ENCODE peak calls at places on chromosomes 2 and 18, in seven cellular contexts. Y, S, X, V, P, B and G are unnamed samples.

GRCh38 chr2:233974530-233975071 is 57.4 kb downstream of the TRPM8 start:
- DNase-seq in B (peak; percentile 19), X (no peak), Y (no peak), P (no peak), S (no peak), V (no peak), G (no peak)

GRCh38 chr2:70986499-70987189 is 8.0 kb downstream of the TEX261 start:
- DNase-seq in X (peak; percentile 44), S (no peak), P (no peak), B (no peak), V (no peak), Y (no peak), G (peak; percentile 66)

GRCh38 chr18:63273170-63273925 is 46.2 kb downstream of the BCL2 start:
- DNase-seq in V (no peak), B (no peak), X (no peak), Y (no peak), S (no peak), P (no peak), G (no peak)

GRCh38 chr2:101223814-101224231 is 28.9 kb upstream of the CNOT11 start:
- DNase-seq in Y (no peak), X (no peak), P (no peak), B (no peak), S (peak; percentile 51), V (peak; percentile 97), G (no peak)

GRCh38 chr2:11764359-11764758 is 17.9 kb downstream of the LPIN1 start:
- DNase-seq in V (no peak), B (no peak), P (peak; percentile 75), X (peak; percentile 68), S (peak; percentile 68), Y (no peak), G (no peak)

GRCh38 chr2:210528716-210529115 is 27.7 kb upstream of the CPS1 start:
- DNase-seq in X (no peak), S (no peak), V (no peak), B (no peak), Y (no peak), P (no peak), G (no peak)

GRCh38 chr2:225566798-225567197 is 167.3 kb downstream of the NYAP2 start:
- DNase-seq in Y (no peak), X (no peak), P (no peak), V (no peak), B (no peak), S (no peak), G (peak; percentile 34)

GRCh38 chr2:230011617-230012016 is 57.1 kb downstream of the SLC16A14 start:
- DNase-seq in S (no peak), X (no peak), B (no peak), Y (no peak), V (no peak), P (no peak), G (no peak)

GRCh38 chr2:29650634-29651097 is 270.7 kb downstream of the ALK start:
- DNase-seq in X (no peak), B (no peak), Y (no peak), P (no peak), S (no peak), V (no peak), G (no peak)

GRCh38 chr2:112159454-112159921 is 21.3 kb downstream of the FBLN7 start:
- DNase-seq in X (peak; percentile 34), S (no peak), V (no peak), Y (no peak), P (no peak), B (no peak), G (no peak)

GRCh38 chr2:28681216-28681981 is 70.2 kb upstream of the PPP1CB start:
- DNase-seq in S (no peak), X (no peak), Y (no peak), P (no peak), V (peak; percentile 62), B (no peak), G (no peak)

GRCh38 chr2:218398437-218399390 is 954 bp upstream of the CTDSP1 start:
- DNase-seq in B (no peak), S (peak; percentile 87), X (peak; percentile 94), V (no peak), Y (peak; percentile 53), P (peak; percentile 88), G (no peak)

GRCh38 chr2:174711206-174711605 is 53.1 kb downstream of the CHRNA1 start:
- DNase-seq in S (no peak), Y (no peak), B (no peak), X (no peak), P (no peak), V (no peak), G (no peak)

GRCh38 chr2:102622646-102623045 is 3.3 kb downstream of the SLC9A2 start:
- DNase-seq in B (no peak), Y (no peak), S (no peak), X (no peak), V (no peak), P (no peak), G (no peak)

DNA sequence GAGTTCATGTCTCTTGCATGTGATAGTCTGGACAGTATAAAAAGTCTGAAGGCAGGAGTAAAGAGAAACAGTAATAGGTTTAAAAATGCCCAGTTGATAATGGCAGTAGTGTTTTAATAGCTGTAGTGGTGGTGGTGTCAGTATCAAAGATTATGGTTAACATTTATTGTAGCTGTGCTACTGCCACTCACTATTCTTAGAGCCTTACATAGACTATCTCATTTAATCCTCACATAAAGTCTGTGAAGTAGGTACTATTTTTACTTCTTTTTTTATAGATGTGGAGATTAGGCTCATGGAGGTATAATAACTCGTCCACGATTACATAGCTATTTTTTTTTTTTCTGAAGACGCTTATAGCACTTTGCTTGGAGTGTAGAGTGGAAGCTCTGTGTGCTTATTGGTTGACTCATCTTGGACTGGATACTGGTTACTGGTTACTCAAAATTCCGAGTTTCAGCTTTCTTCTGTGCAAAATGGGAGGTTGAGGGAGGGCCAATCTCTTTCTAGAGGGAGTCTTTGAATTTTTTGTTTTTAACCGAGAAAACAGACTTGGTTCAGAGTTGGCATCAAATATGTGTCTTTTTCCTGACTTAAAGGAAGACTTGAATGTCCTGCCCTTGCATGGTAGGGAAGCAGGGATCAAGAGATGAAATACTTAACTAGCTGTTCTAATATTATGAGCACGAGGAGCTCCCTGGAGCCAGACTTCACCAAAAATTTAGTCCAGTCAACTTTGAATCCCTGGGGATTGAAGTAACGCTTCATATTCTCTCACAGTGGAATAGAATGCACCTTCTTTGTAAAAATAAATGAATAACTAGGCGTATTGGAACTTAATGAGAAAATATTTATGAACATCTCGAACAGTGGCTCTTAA is 27.1 kb downstream of the CERS6 start:
- DNase-seq in X (no peak), P (no peak), Y (no peak), V (no peak), S (no peak), B (no peak), G (no peak)
- TF ChIP-seq POLR2AphosphoS5 in X (no peak), P (no peak), Y (no peak), V (no peak), S (no peak), B (no peak), G (no peak)

GRCh38 chr2:88691339-88692183 is at the start of gene RPIA:
- DNase-seq in X (peak; percentile 99), S (peak; percentile 100), V (peak; percentile 94), P (peak; percentile 99), Y (peak; percentile 96), B (peak; percentile 97), G (peak; percentile 99)
- TF ChIP-seq EP300 in X (no peak), S (no peak), V (no peak), P (no peak), Y (no peak), B (no peak), G (no peak)

DNA sequence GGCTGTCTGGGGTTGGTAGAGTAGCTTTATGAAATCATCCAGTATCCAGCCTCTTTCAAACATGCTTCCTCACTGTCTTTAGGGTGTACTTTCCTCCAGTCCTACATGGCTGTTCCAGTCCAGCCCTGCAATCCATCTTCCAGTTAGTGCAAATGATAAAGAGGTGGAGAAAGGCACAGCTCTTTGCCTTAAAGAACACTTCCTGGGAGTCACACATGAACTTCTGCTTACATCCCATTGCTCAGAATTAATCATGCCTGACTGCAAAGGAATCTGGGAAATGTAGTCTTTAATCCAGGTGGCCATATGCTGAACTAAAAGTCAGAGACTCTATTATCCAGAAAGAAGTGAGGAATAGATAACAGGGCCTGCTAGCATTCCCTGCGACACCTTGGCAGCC is 220.4 kb downstream of the HAUS1 start:
- DNase-seq in S (no peak), X (no peak), Y (peak; percentile 25), P (no peak), V (no peak), B (no peak), G (no peak)
- TF ChIP-seq POLR2A in S (no peak), X (no peak), Y (no peak), P (no peak), V (no peak), B (no peak), G (no peak)

GRCh38 chr2:69177785-69178636 is 165.0 kb downstream of the ANTXR1 start:
- DNase-seq in S (peak; percentile 80), P (peak; percentile 78), V (no peak), Y (peak; percentile 93), B (peak; percentile 93), X (peak; percentile 97), G (peak; percentile 98)
- TF ChIP-seq POLR2AphosphoS5 in S (peak; percentile 79), P (peak; percentile 84), V (no peak), Y (peak; percentile 33), B (peak; percentile 91), X (peak; percentile 81), G (peak; percentile 96)

GRCh38 chr2:43738257-43738656 is 35.6 kb upstream of the DYNC2LI1 start:
- DNase-seq in Y (no peak), P (no peak), B (no peak), X (no peak), S (no peak), V (no peak), G (no peak)
- TF ChIP-seq EP300 in Y (no peak), P (no peak), B (no peak), X (no peak), S (no peak), V (no peak), G (no peak)

GRCh38 chr2:43637030-43637803 is at the start of gene PLEKHH2:
- DNase-seq in V (peak; percentile 19), P (peak; percentile 91), X (peak; percentile 97), Y (peak; percentile 100), B (peak; percentile 77), S (peak; percentile 91), G (peak; percentile 96)
- TF ChIP-seq POLR2A in V (no peak), P (no peak), X (peak; percentile 66), Y (peak; percentile 49), B (no peak), S (peak; percentile 64), G (no peak)

GRCh38 chr2:231452799-231453508 is 11.3 kb downstream of the NCL start:
- DNase-seq in B (no peak), V (no peak), P (no peak), Y (no peak), S (no peak), X (no peak), G (no peak)
- TF ChIP-seq POLR2AphosphoS5 in B (peak; percentile 73), V (peak; percentile 78), P (no peak), Y (peak; percentile 51), S (no peak), X (no peak), G (no peak)

GRCh38 chr2:161122772-161123530 is 37.3 kb upstream of the TANK start:
- DNase-seq in Y (peak; percentile 41), P (no peak), X (peak; percentile 75), S (peak; percentile 49), V (no peak), B (no peak), G (no peak)
- TF ChIP-seq EP300 in Y (peak; percentile 19), P (no peak), X (no peak), S (no peak), V (no peak), B (no peak), G (no peak)